ENCODE peak calls at places on chromosomes 12 and 14, in ten cellular contexts. B, G, P, J, U, Z, Q, M, S and A are unnamed samples.

GRCh38 chr12:77323778-77324415 is 258.5 kb upstream of the E2F7 start:
- DNase-seq in Q (no peak), P (no peak), S (no peak), B (no peak), M (no peak), U (no peak), Z (no peak), G (no peak), J (no peak), A (no peak)

GRCh38 chr14:74501135-74501614 is 7.6 kb downstream of the ISCA2 start:
- DNase-seq in S (no peak), M (no peak), B (no peak), Z (peak), G (peak), Q (no peak), P (peak), J (peak), U (peak), A (no peak)

GRCh38 chr12:49683604-49684309 is 23.4 kb downstream of the FMNL3 start:
- DNase-seq in Q (no peak), U (no peak), J (no peak), P (no peak), Z (no peak), M (no peak), B (no peak), S (no peak), G (no peak), A (no peak)

GRCh38 chr14:65709576-65709975 is 297.0 kb downstream of the FUT8 start:
- DNase-seq in G (no peak), M (no peak), Z (no peak), P (no peak), B (no peak), J (no peak), U (no peak), S (no peak), Q (no peak), A (no peak)

GRCh38 chr12:94558612-94559011 is 91.7 kb downstream of the TMCC3 start:
- DNase-seq in J (no peak), B (no peak), Z (no peak), S (no peak), P (no peak), G (no peak), Q (no peak), M (no peak), U (no peak), A (no peak)

GRCh38 chr14:45258073-45258472 is 5.1 kb upstream of the MIS18BP1 start:
- DNase-seq in U (no peak), Z (no peak), P (no peak), Q (no peak), S (no peak), G (no peak), B (no peak), M (no peak), J (no peak), A (no peak)

GRCh38 chr12:130863298-130863697 is 8.6 kb upstream of the RAN start:
- DNase-seq in Z (no peak), S (no peak), P (no peak), Q (no peak), J (no peak), B (no peak), M (no peak), U (no peak), G (no peak), A (no peak)

GRCh38 chr14:57464013-57464730 is 29.5 kb downstream of the CCDC198 start:
- DNase-seq in M (no peak), G (no peak), P (no peak), S (no peak), Q (no peak), J (no peak), Z (no peak), U (no peak), B (no peak), A (no peak)

GRCh38 chr12:122282066-122282465 is 15.8 kb upstream of the VPS33A start:
- DNase-seq in S (no peak), Z (no peak), Q (peak), G (no peak), J (no peak), M (no peak), U (no peak), B (no peak), P (no peak), A (no peak)

GRCh38 chr12:91954761-91955160 is 190.9 kb downstream of the BTG1 start:
- DNase-seq in Z (no peak), G (no peak), J (no peak), Q (no peak), B (no peak), P (no peak), U (no peak), S (no peak), M (no peak), A (no peak)

GRCh38 chr14:99718031-99718810 is 34.1 kb downstream of the CYP46A1 start:
- DNase-seq in P (no peak), M (no peak), B (no peak), S (no peak), J (no peak), G (no peak), Z (no peak), Q (no peak), U (no peak), A (peak)

GRCh38 chr14:58944226-58944769 is 244.2 kb upstream of the DAAM1 start:
- DNase-seq in Z (no peak), G (peak), M (no peak), U (no peak), P (no peak), J (no peak), Q (no peak), S (no peak), B (no peak), A (no peak)

GRCh38 chr14:104105822-104106470 is 20.4 kb downstream of the ASPG start:
- DNase-seq in M (no peak), U (no peak), B (no peak), J (no peak), Q (no peak), G (no peak), P (no peak), S (no peak), Z (no peak), A (no peak)

GRCh38 chr14:62144863-62145262 is 382.6 kb downstream of the SNAPC1 start:
- DNase-seq in Q (no peak), M (no peak), P (no peak), U (no peak), Z (no peak), G (no peak), S (no peak), B (no peak), J (no peak), A (no peak)

GRCh38 chr14:54362089-54362504 is 34.7 kb upstream of the CDKN3 start:
- DNase-seq in U (no peak), Q (no peak), G (no peak), Z (no peak), M (no peak), B (no peak), P (no peak), J (no peak), S (no peak), A (no peak)

GRCh38 chr12:591167-591570 is 72.1 kb downstream of the NINJ2 start:
- DNase-seq in M (no peak), P (no peak), J (no peak), S (no peak), B (no peak), G (no peak), Q (no peak), Z (no peak), U (no peak), A (no peak)

GRCh38 chr12:7868391-7868790 is 4.3 kb downstream of the SLC2A14 start:
- DNase-seq in Q (no peak), M (no peak), P (no peak), Z (no peak), J (no peak), U (no peak), B (no peak), S (no peak), G (no peak), A (no peak)

GRCh38 chr12:57816855-57817151 is 1.7 kb downstream of the AVIL start:
- DNase-seq in U (no peak), Z (no peak), J (no peak), B (no peak), Q (no peak), P (no peak), M (no peak), G (no peak), S (no peak), A (no peak)

GRCh38 chr12:72076558-72076915 is 137.9 kb downstream of the TPH2 start:
- DNase-seq in J (no peak), M (no peak), S (no peak), Z (no peak), B (no peak), U (no peak), Q (no peak), P (no peak), G (no peak), A (no peak)

GRCh38 chr12:47828967-47829482 is 9.3 kb upstream of the HDAC7 start:
- DNase-seq in U (peak), P (no peak), Q (no peak), M (no peak), J (no peak), B (no peak), S (no peak), Z (no peak), G (no peak), A (no peak)

GRCh38 chr12:23855813-23856212 is 93.7 kb downstream of the SOX5 start:
- DNase-seq in B (no peak), J (no peak), M (no peak), Z (no peak), P (no peak), S (no peak), G (no peak), Q (no peak), U (no peak), A (no peak)

GRCh38 chr12:386651-387050 is 2.5 kb downstream of the KDM5A start:
- DNase-seq in B (no peak), J (no peak), Z (no peak), Q (no peak), U (peak), M (no peak), G (no peak), P (no peak), S (no peak), A (no peak)